ENCODE peak calls at places on chromosomes 1 and 21, in four cellular contexts. N is cardiac muscle cell, V is tibial nerve, D is heart left ventricle. C is an unnamed sample.

GRCh38 chr1:237269938-237270337 is 228.0 kb downstream of the RYR2 start:
- DNase-seq in N (no peak), V (no peak), D (no peak), C (no peak)

GRCh38 chr1:52102336-52103013 is 39.4 kb upstream of the ZFYVE9 start:
- DNase-seq in D (no peak), V (no peak), N (no peak), C (no peak)

GRCh38 chr1:193406901-193407300 is 220.5 kb upstream of the B3GALT2 start:
- DNase-seq in V (no peak), N (peak), D (no peak), C (peak)

GRCh38 chr1:177863776-177864175 is 106.1 kb downstream of the SEC16B start:
- DNase-seq in D (no peak), V (no peak), N (no peak), C (no peak)

GRCh38 chr1:222749927-222750326 is 12.9 kb downstream of the FAM177B start:
- DNase-seq in V (no peak), N (no peak), D (no peak), C (no peak)

GRCh38 chr1:31549807-31550620 is 26.3 kb upstream of the TINAGL1 start:
- DNase-seq in N (no peak), D (no peak), V (no peak), C (no peak)

GRCh38 chr21:39137248-39138186 is 45.7 kb downstream of the PSMG1 start:
- DNase-seq in V (no peak), D (no peak), N (peak), C (peak)

GRCh38 chr21:46213620-46214286 is 14.8 kb downstream of the LSS start:
- DNase-seq in V (no peak), D (no peak), N (no peak), C (no peak)

GRCh38 chr1:203650012-203650836 is 23.6 kb downstream of the ATP2B4 start:
- DNase-seq in D (peak), N (peak), V (no peak), C (no peak)

GRCh38 chr1:219587817-219588561 is 24.9 kb downstream of the ZC3H11B start:
- DNase-seq in D (no peak), N (no peak), V (no peak), C (no peak)

GRCh38 chr1:91548382-91549040 is 47.9 kb downstream of the CDC7 start:
- DNase-seq in N (no peak), V (no peak), D (no peak), C (no peak)

GRCh38 chr1:3369437-3370076 is 84.9 kb upstream of the ARHGEF16 start:
- DNase-seq in N (no peak), D (no peak), V (peak), C (no peak)

GRCh38 chr1:231359113-231359512 is 21.0 kb downstream of the SPRTN start:
- DNase-seq in V (peak), N (no peak), D (no peak), C (no peak)

GRCh38 chr1:54965624-54966340 is 14.6 kb upstream of the TMEM61 start:
- DNase-seq in V (peak), N (no peak), D (no peak), C (peak)

GRCh38 chr1:241411056-241411775 is 54.2 kb upstream of the RGS7 start:
- DNase-seq in D (no peak), V (no peak), N (no peak), C (no peak)

GRCh38 chr1:84704872-84705426 is 14.7 kb upstream of the SSX2IP start:
- DNase-seq in D (no peak), V (no peak), N (no peak), C (peak)

GRCh38 chr1:201223852-201224670 is 33.4 kb downstream of the IGFN1 start:
- DNase-seq in V (no peak), N (no peak), D (no peak), C (no peak)

GRCh38 chr1:15083578-15083977 is 70.0 kb upstream of the TMEM51 start:
- DNase-seq in V (no peak), D (peak), N (no peak), C (no peak)

GRCh38 chr1:226480459-226480858 is 68.1 kb upstream of the STUM start:
- DNase-seq in V (no peak), N (no peak), D (no peak), C (no peak)

GRCh38 chr1:164557270-164557669 is 1.7 kb upstream of the PBX1 start:
- DNase-seq in V (no peak), D (no peak), N (no peak), C (no peak)

GRCh38 chr1:36602189-36602588 is 119.5 kb upstream of the CSF3R start:
- DNase-seq in D (no peak), N (no peak), V (no peak), C (no peak)

GRCh38 chr21:32298658-32299081 is at the start of gene MRAP:
- DNase-seq in N (no peak), V (no peak), D (no peak), C (no peak)